ENCODE peak calls at places on chromosomes 6 and 20, in five cellular contexts. One of them, this sample, is unnamed.

GRCh38 chr6:21595951-21596378 is 2.4 kb downstream of the SOX4 start:
- DNase-seq in left kidney: no peak
- DNase-seq in T-helper 2 cell: no peak
- DNase-seq in Kasumi-1: no peak
- DNase-seq in BJ: no peak
- DNase-seq in this sample: no peak

GRCh38 chr20:20241966-20242365 is 125.9 kb upstream of the INSM1 start:
- DNase-seq in left kidney: no peak
- DNase-seq in T-helper 2 cell: no peak
- DNase-seq in Kasumi-1: no peak
- DNase-seq in BJ: no peak
- DNase-seq in this sample: no peak

GRCh38 chr6:15629487-15629886 is 33.3 kb downstream of the DTNBP1 start:
- DNase-seq in left kidney: no peak
- DNase-seq in T-helper 2 cell: no peak
- DNase-seq in Kasumi-1: no peak
- DNase-seq in BJ: no peak
- DNase-seq in this sample: no peak

GRCh38 chr6:146904596-146904995 is 299.6 kb upstream of the STXBP5 start:
- DNase-seq in left kidney: no peak
- DNase-seq in T-helper 2 cell: no peak
- DNase-seq in Kasumi-1: no peak
- DNase-seq in BJ: no peak
- DNase-seq in this sample: no peak

GRCh38 chr6:16430661-16431089 is 192.3 kb downstream of the GMPR start:
- DNase-seq in left kidney: peak; percentile 66
- DNase-seq in T-helper 2 cell: no peak
- DNase-seq in Kasumi-1: no peak
- DNase-seq in BJ: no peak
- DNase-seq in this sample: no peak

GRCh38 chr6:2376429-2377355 is 131.3 kb upstream of the GMDS start:
- DNase-seq in left kidney: no peak
- DNase-seq in T-helper 2 cell: no peak
- DNase-seq in Kasumi-1: no peak
- DNase-seq in BJ: peak; percentile 88
- DNase-seq in this sample: no peak

GRCh38 chr6:99613398-99613704 is 6.7 kb downstream of the PRDM13 start:
- DNase-seq in left kidney: peak; percentile 83
- DNase-seq in T-helper 2 cell: no peak
- DNase-seq in Kasumi-1: peak; percentile 60
- DNase-seq in BJ: no peak
- DNase-seq in this sample: no peak

GRCh38 chr6:139581485-139581865 is 207.0 kb upstream of the CITED2 start:
- DNase-seq in left kidney: no peak
- DNase-seq in T-helper 2 cell: no peak
- DNase-seq in Kasumi-1: no peak
- DNase-seq in BJ: no peak
- DNase-seq in this sample: no peak

GRCh38 chr6:44558315-44559227 is 171.1 kb downstream of the CDC5L start:
- DNase-seq in left kidney: peak; percentile 96
- DNase-seq in T-helper 2 cell: no peak
- DNase-seq in Kasumi-1: no peak
- DNase-seq in BJ: no peak
- DNase-seq in this sample: no peak

GRCh38 chr6:106309766-106310373 is 15.7 kb downstream of the ATG5 start:
- DNase-seq in left kidney: no peak
- DNase-seq in T-helper 2 cell: no peak
- DNase-seq in Kasumi-1: no peak
- DNase-seq in BJ: no peak
- DNase-seq in this sample: no peak

GRCh38 chr6:1057490-1058135 is 254.3 kb upstream of the FOXQ1 start:
- DNase-seq in left kidney: no peak
- DNase-seq in T-helper 2 cell: no peak
- DNase-seq in Kasumi-1: no peak
- DNase-seq in BJ: no peak
- DNase-seq in this sample: no peak

GRCh38 chr6:158286413-158286812 is 25.9 kb upstream of the TULP4 start:
- DNase-seq in left kidney: no peak
- DNase-seq in T-helper 2 cell: no peak
- DNase-seq in Kasumi-1: no peak
- DNase-seq in BJ: peak; percentile 89
- DNase-seq in this sample: peak; percentile 40

This sample was measured in pons.